ENCODE peak calls at places on chromosome 18, in seven cellular contexts. One of them, this sample, is unnamed.
A peak's percentile ranks its signal among the peaks of the same experiment; 100 is the strongest.

GRCh38 chr18:31774960-31775359 is 14.3 kb upstream of the SLC25A52 start:
- DNase-seq in GM12878: no peak
- DNase-seq in foreskin fibroblast: no peak
- DNase-seq in colonic mucosa: no peak
- DNase-seq in H9: no peak
- DNase-seq in upper lobe of right lung: no peak
- DNase-seq in mucosa of descending colon: no peak
- DNase-seq in this sample: no peak

GRCh38 chr18:23966909-23967308 is 47.6 kb upstream of the TTC39C start:
- DNase-seq in GM12878: no peak
- DNase-seq in colonic mucosa: no peak
- DNase-seq in upper lobe of right lung: no peak
- DNase-seq in H9: no peak
- DNase-seq in mucosa of descending colon: no peak
- DNase-seq in foreskin fibroblast: no peak
- DNase-seq in this sample: no peak

GRCh38 chr18:60411715-60412114 is 39.1 kb upstream of the MC4R start:
- DNase-seq in upper lobe of right lung: no peak
- DNase-seq in foreskin fibroblast: no peak
- DNase-seq in mucosa of descending colon: no peak
- DNase-seq in GM12878: no peak
- DNase-seq in colonic mucosa: no peak
- DNase-seq in H9: peak; percentile 33
- DNase-seq in this sample: peak; percentile 20

GRCh38 chr18:37305084-37305483 is 260.5 kb downstream of the CELF4 start:
- DNase-seq in GM12878: no peak
- DNase-seq in mucosa of descending colon: no peak
- DNase-seq in colonic mucosa: no peak
- DNase-seq in H9: no peak
- DNase-seq in foreskin fibroblast: no peak
- DNase-seq in upper lobe of right lung: no peak
- DNase-seq in this sample: no peak

GRCh38 chr18:46759885-46760284 is 3.0 kb upstream of the ST8SIA5 start:
- DNase-seq in mucosa of descending colon: no peak
- DNase-seq in colonic mucosa: no peak
- DNase-seq in upper lobe of right lung: no peak
- DNase-seq in foreskin fibroblast: no peak
- DNase-seq in H9: no peak
- DNase-seq in GM12878: no peak
- DNase-seq in this sample: no peak

GRCh38 chr18:51765712-51766360 is 568.4 kb upstream of the MEX3C start:
- DNase-seq in mucosa of descending colon: no peak
- DNase-seq in H9: no peak
- DNase-seq in foreskin fibroblast: no peak
- DNase-seq in GM12878: no peak
- DNase-seq in upper lobe of right lung: no peak
- DNase-seq in colonic mucosa: no peak
- DNase-seq in this sample: no peak

GRCh38 chr18:59996370-59996966 is 96.7 kb downstream of the PMAIP1 start:
- DNase-seq in mucosa of descending colon: no peak
- DNase-seq in GM12878: no peak
- DNase-seq in upper lobe of right lung: no peak
- DNase-seq in H9: no peak
- DNase-seq in foreskin fibroblast: peak; percentile 77
- DNase-seq in colonic mucosa: peak; percentile 35
- DNase-seq in this sample: peak; percentile 62

GRCh38 chr18:37298816-37299215 is 266.8 kb downstream of the CELF4 start:
- DNase-seq in GM12878: no peak
- DNase-seq in colonic mucosa: no peak
- DNase-seq in foreskin fibroblast: no peak
- DNase-seq in H9: no peak
- DNase-seq in mucosa of descending colon: no peak
- DNase-seq in upper lobe of right lung: no peak
- DNase-seq in this sample: no peak

GRCh38 chr18:77103181-77103875 is 29.3 kb downstream of the MBP start:
- DNase-seq in foreskin fibroblast: peak; percentile 55
- DNase-seq in colonic mucosa: no peak
- DNase-seq in upper lobe of right lung: no peak
- DNase-seq in H9: no peak
- DNase-seq in mucosa of descending colon: no peak
- DNase-seq in GM12878: no peak
- DNase-seq in this sample: no peak

GRCh38 chr18:11980555-11981382 is 538 bp upstream of the IMPA2 start:
- DNase-seq in mucosa of descending colon: peak; percentile 100
- DNase-seq in colonic mucosa: peak; percentile 99
- DNase-seq in upper lobe of right lung: peak; percentile 100
- DNase-seq in foreskin fibroblast: peak; percentile 99
- DNase-seq in H9: peak; percentile 100
- DNase-seq in GM12878: peak; percentile 82
- DNase-seq in this sample: peak; percentile 99
- TF ChIP-seq CTCF in mucosa of descending colon: no peak
- TF ChIP-seq CTCF in colonic mucosa: no peak
- TF ChIP-seq CTCF in upper lobe of right lung: no peak
- TF ChIP-seq CTCF in foreskin fibroblast: no peak
- TF ChIP-seq CTCF in H9: no peak
- TF ChIP-seq CTCF in GM12878: peak; percentile 22
- TF ChIP-seq CTCF in this sample: no peak

DNA sequence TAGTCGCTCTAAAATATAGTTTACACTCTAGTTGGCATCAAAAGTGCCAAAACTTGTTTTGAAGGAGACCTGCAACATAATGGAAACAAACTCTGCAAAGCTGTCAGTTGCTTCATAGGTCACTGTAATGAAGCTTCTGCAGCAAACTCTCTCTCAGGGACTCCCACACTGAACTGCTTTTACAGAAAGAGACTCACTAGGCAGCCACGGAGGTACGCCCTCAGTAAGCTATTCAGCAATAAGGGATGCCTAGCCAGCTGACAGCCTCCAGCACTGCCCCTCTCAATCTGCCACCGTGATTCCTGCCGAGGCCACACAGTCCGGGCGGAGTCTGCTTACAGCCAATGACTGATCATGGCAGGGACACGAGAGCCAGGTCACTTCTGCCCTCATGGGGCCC is 51.1 kb downstream of the COLEC12 start:
- DNase-seq in H9: peak; percentile 53
- DNase-seq in mucosa of descending colon: no peak
- DNase-seq in foreskin fibroblast: no peak
- DNase-seq in colonic mucosa: no peak
- DNase-seq in GM12878: no peak
- DNase-seq in upper lobe of right lung: peak; percentile 77
- DNase-seq in this sample: no peak
- TF ChIP-seq CTCF in H9: no peak
- TF ChIP-seq CTCF in mucosa of descending colon: no peak
- TF ChIP-seq CTCF in foreskin fibroblast: no peak
- TF ChIP-seq CTCF in colonic mucosa: no peak
- TF ChIP-seq CTCF in GM12878: no peak
- TF ChIP-seq CTCF in upper lobe of right lung: no peak
- TF ChIP-seq CTCF in this sample: no peak

DNA sequence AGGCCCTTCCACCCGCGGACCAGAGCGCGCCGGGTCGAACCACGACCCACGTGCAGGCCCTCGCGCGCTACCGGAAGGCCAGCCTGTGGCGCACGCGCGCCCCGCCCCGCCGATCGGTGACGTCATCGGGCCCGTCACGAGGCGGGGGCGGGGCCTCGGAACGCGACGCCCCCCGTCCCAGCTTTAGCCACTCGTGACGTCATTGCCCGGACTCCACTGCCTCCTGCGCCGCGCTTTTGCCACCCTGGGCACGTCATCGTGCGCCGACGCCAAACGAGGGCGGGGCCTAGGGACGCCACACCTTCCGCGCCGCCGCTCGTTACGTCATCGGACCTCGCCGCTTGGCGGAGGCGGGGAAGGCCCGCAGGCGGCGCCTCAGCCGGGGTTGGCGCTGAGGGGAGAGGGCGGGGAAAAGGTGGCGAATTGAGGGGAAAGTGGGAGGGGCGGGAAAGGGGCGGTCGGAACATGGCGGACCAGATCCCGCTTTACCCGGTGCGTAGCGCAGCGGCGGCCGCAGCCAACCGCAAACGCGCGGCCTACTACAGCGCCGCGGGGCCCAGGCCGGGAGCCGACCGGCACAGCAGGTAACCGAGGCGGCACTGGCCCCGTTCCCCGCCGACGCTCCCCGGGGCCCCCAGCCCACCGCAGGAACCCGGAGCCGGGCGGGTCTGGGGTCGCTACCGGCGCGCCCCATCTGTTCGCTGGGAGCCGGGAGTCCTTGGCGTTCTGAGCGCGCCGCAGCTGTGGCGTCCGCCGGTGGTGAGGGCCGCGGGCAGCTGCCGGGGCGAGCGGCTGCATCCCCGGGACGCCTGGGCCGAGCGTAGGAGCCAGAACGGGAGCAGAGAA is at the start of gene ATP9B:
- DNase-seq in GM12878: peak; percentile 88
- DNase-seq in foreskin fibroblast: peak; percentile 100
- DNase-seq in upper lobe of right lung: peak; percentile 98
- DNase-seq in colonic mucosa: peak; percentile 96
- DNase-seq in mucosa of descending colon: peak; percentile 99
- DNase-seq in H9: peak; percentile 97
- DNase-seq in this sample: peak; percentile 94
- TF ChIP-seq CTCF in GM12878: no peak
- TF ChIP-seq CTCF in foreskin fibroblast: no peak
- TF ChIP-seq CTCF in upper lobe of right lung: no peak
- TF ChIP-seq CTCF in colonic mucosa: no peak
- TF ChIP-seq CTCF in mucosa of descending colon: no peak
- TF ChIP-seq CTCF in H9: no peak
- TF ChIP-seq CTCF in this sample: no peak

GRCh38 chr18:61618816-61619215 is 274.0 kb downstream of the RNF152 start:
- DNase-seq in upper lobe of right lung: no peak
- DNase-seq in GM12878: no peak
- DNase-seq in foreskin fibroblast: no peak
- DNase-seq in mucosa of descending colon: no peak
- DNase-seq in H9: no peak
- DNase-seq in colonic mucosa: no peak
- DNase-seq in this sample: no peak

GRCh38 chr18:61619783-61620182 is 273.0 kb downstream of the RNF152 start:
- DNase-seq in GM12878: no peak
- DNase-seq in upper lobe of right lung: no peak
- DNase-seq in foreskin fibroblast: no peak
- DNase-seq in H9: no peak
- DNase-seq in mucosa of descending colon: no peak
- DNase-seq in colonic mucosa: no peak
- DNase-seq in this sample: no peak

GRCh38 chr18:61612517-61612916 is 279.3 kb downstream of the CDH20 start:
- DNase-seq in GM12878: no peak
- DNase-seq in colonic mucosa: no peak
- DNase-seq in upper lobe of right lung: no peak
- DNase-seq in mucosa of descending colon: no peak
- DNase-seq in H9: no peak
- DNase-seq in foreskin fibroblast: no peak
- DNase-seq in this sample: no peak

DNA sequence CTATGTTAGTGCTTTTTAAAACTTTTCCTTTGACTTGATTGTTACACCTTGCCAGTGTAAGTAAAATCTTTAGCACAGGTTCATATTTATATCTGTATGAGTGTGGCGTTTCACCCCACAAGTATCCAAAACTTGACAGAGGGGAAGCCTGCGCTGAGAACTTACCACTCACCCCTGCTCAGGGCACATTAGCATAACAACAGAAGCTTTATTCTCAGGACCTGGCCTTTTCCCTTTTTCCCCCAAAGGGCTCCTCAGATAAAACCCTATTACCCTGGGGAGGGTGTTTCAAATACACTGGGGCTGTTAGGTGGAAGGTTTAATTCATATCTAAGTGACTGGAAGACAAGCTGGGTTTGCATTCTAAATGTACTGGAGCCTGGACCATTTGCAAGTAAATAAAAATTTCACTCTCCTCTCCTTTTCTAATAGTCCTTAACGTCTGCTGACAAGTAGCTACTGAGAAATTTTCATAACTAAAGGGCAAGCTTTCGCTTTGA is 276.6 kb downstream of the RNF152 start:
- DNase-seq in colonic mucosa: no peak
- DNase-seq in mucosa of descending colon: no peak
- DNase-seq in GM12878: no peak
- DNase-seq in upper lobe of right lung: no peak
- DNase-seq in H9: peak; percentile 31
- DNase-seq in foreskin fibroblast: no peak
- DNase-seq in this sample: no peak
- TF ChIP-seq CTCF in colonic mucosa: no peak
- TF ChIP-seq CTCF in mucosa of descending colon: no peak
- TF ChIP-seq CTCF in GM12878: no peak
- TF ChIP-seq CTCF in upper lobe of right lung: no peak
- TF ChIP-seq CTCF in H9: no peak
- TF ChIP-seq CTCF in foreskin fibroblast: no peak
- TF ChIP-seq CTCF in this sample: no peak

GRCh38 chr18:8069708-8070107 is 502.6 kb downstream of the PTPRM start:
- DNase-seq in GM12878: no peak
- DNase-seq in upper lobe of right lung: no peak
- DNase-seq in H9: no peak
- DNase-seq in foreskin fibroblast: no peak
- DNase-seq in mucosa of descending colon: no peak
- DNase-seq in colonic mucosa: no peak
- DNase-seq in this sample: no peak

DNA sequence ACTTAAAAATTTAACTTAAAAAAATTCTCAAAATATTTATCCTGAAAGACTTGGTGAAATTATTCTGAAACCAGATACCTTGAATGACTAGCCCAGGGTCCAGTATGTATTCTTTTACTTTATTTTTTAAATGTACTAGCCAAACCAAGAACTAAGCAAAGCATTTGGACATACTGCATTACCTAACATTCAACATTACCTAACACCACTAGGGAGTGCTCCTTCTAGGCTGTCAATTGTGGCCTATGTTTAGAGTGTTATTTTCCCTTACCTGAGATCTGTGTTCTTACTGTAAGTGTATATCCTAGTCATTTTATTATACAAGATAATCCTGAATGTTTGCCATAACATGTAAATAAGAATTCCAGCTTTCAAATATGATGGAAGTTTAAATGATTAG is 496.6 kb downstream of the PTPRM start:
- DNase-seq in H9: no peak
- DNase-seq in upper lobe of right lung: no peak
- DNase-seq in GM12878: no peak
- DNase-seq in colonic mucosa: no peak
- DNase-seq in mucosa of descending colon: no peak
- DNase-seq in foreskin fibroblast: no peak
- DNase-seq in this sample: no peak
- TF ChIP-seq CTCF in H9: peak; percentile 40
- TF ChIP-seq CTCF in upper lobe of right lung: no peak
- TF ChIP-seq CTCF in GM12878: no peak
- TF ChIP-seq CTCF in colonic mucosa: no peak
- TF ChIP-seq CTCF in mucosa of descending colon: no peak
- TF ChIP-seq CTCF in foreskin fibroblast: no peak
- TF ChIP-seq CTCF in this sample: no peak